ENCODE peak calls at places on chromosomes 1 and 21, in nine cellular contexts. O, A, I, U, R, L, H, K and Y are unnamed samples.

GRCh38 chr1:192545781-192546521 is 29.6 kb upstream of the RGS1 start:
- DNase-seq in I (peak), H (no peak), R (no peak), L (no peak), A (peak), O (no peak), U (no peak), K (no peak), Y (no peak)

GRCh38 chr1:43235451-43236121 is 34.2 kb upstream of the TMEM125 start:
- DNase-seq in R (no peak), O (peak), U (no peak), H (no peak), I (no peak), L (no peak), K (no peak), A (no peak), Y (no peak)

GRCh38 chr1:173861731-173862145 is 6.1 kb downstream of the GAS5 start:
- DNase-seq in H (no peak), I (no peak), K (peak), L (no peak), A (no peak), U (peak), R (no peak), O (no peak), Y (no peak)

GRCh38 chr1:26597629-26598039 is 68.1 kb downstream of the RPS6KA1 start:
- DNase-seq in H (peak), K (peak), O (peak), U (no peak), A (peak), I (peak), R (no peak), L (no peak), Y (peak)

GRCh38 chr1:23559985-23560755 is 869 bp upstream of the ID3 start:
- DNase-seq in R (no peak), U (no peak), L (no peak), O (no peak), K (peak), I (peak), H (peak), A (no peak), Y (no peak)

GRCh38 chr1:25586181-25586588 is 30.4 kb upstream of the MAN1C1 start:
- DNase-seq in I (no peak), A (no peak), O (no peak), K (no peak), L (no peak), U (no peak), R (no peak), H (no peak), Y (no peak)

GRCh38 chr1:114428083-114428754 is 82.8 kb downstream of the TRIM33 start:
- DNase-seq in A (peak), H (no peak), U (no peak), R (no peak), K (peak), O (peak), I (peak), L (no peak), Y (no peak)

GRCh38 chr1:217812175-217812574 is 181.0 kb downstream of the SPATA17 start:
- DNase-seq in L (no peak), U (no peak), I (no peak), R (no peak), H (no peak), A (no peak), K (no peak), O (no peak), Y (no peak)

GRCh38 chr21:33289199-33289819 is 23.1 kb downstream of the IL10RB start:
- DNase-seq in O (no peak), R (no peak), H (no peak), U (no peak), I (peak), K (peak), A (no peak), L (no peak), Y (no peak)

GRCh38 chr1:58249729-58250586 is 296.6 kb downstream of the OMA1 start:
- DNase-seq in I (no peak), O (no peak), U (no peak), K (peak), A (peak), H (peak), R (no peak), L (peak), Y (no peak)

GRCh38 chr21:38323721-38324591 is 67.2 kb downstream of the KCNJ15 start:
- DNase-seq in U (no peak), K (peak), R (peak), O (peak), A (no peak), H (no peak), I (peak), L (no peak), Y (peak)

GRCh38 chr1:236612349-236612748 is 8.0 kb upstream of the HEATR1 start:
- DNase-seq in A (no peak), R (no peak), U (no peak), H (no peak), K (no peak), O (no peak), I (no peak), L (no peak), Y (no peak)